ENCODE peak calls at places on chromosomes 4 and X, in eight cellular contexts. One of them, this sample, is unnamed.

GRCh38 chr4:34615315-34615714 is 1629.0 kb downstream of the ARAP2 start:
- DNase-seq in HepG2: no peak
- DNase-seq in ovary: no peak
- DNase-seq in tibial nerve: no peak
- DNase-seq in GM12878: no peak
- DNase-seq in stomach: no peak
- DNase-seq in upper lobe of left lung: no peak
- DNase-seq in transverse colon: no peak
- DNase-seq in this sample: no peak

GRCh38 chrX:47927212-47927611 is 76.6 kb downstream of the ZNF182 start:
- DNase-seq in tibial nerve: no peak
- DNase-seq in stomach: no peak
- DNase-seq in upper lobe of left lung: no peak
- DNase-seq in transverse colon: no peak
- DNase-seq in GM12878: no peak
- DNase-seq in HepG2: no peak
- DNase-seq in ovary: no peak
- DNase-seq in this sample: no peak

GRCh38 chr4:136810626-136811025 is 721.7 kb downstream of the PCDH18 start:
- DNase-seq in GM12878: no peak
- DNase-seq in HepG2: no peak
- DNase-seq in stomach: no peak
- DNase-seq in transverse colon: no peak
- DNase-seq in tibial nerve: no peak
- DNase-seq in ovary: no peak
- DNase-seq in upper lobe of left lung: no peak
- DNase-seq in this sample: no peak

GRCh38 chr4:185681604-185682003 is 130.4 kb downstream of the SORBS2 start:
- DNase-seq in HepG2: no peak
- DNase-seq in upper lobe of left lung: no peak
- DNase-seq in ovary: no peak
- DNase-seq in tibial nerve: no peak
- DNase-seq in transverse colon: no peak
- DNase-seq in stomach: no peak
- DNase-seq in GM12878: no peak
- DNase-seq in this sample: no peak

GRCh38 chr4:8373973-8374545 is 66.5 kb downstream of the ACOX3 start:
- DNase-seq in tibial nerve: no peak
- DNase-seq in transverse colon: no peak
- DNase-seq in upper lobe of left lung: no peak
- DNase-seq in HepG2: no peak
- DNase-seq in GM12878: no peak
- DNase-seq in stomach: no peak
- DNase-seq in ovary: no peak
- DNase-seq in this sample: no peak

GRCh38 chr4:81771721-81772120 is 300.0 kb upstream of the RASGEF1B start:
- DNase-seq in upper lobe of left lung: no peak
- DNase-seq in transverse colon: no peak
- DNase-seq in stomach: no peak
- DNase-seq in tibial nerve: no peak
- DNase-seq in GM12878: no peak
- DNase-seq in ovary: no peak
- DNase-seq in HepG2: no peak
- DNase-seq in this sample: no peak

GRCh38 chr4:174553828-174554227 is 31.5 kb upstream of the HPGD start:
- DNase-seq in stomach: no peak
- DNase-seq in tibial nerve: no peak
- DNase-seq in GM12878: no peak
- DNase-seq in HepG2: no peak
- DNase-seq in upper lobe of left lung: no peak
- DNase-seq in ovary: no peak
- DNase-seq in transverse colon: no peak
- DNase-seq in this sample: no peak

GRCh38 chr4:65954416-65954815 is 284.1 kb upstream of the EPHA5 start:
- DNase-seq in HepG2: no peak
- DNase-seq in ovary: no peak
- DNase-seq in tibial nerve: no peak
- DNase-seq in transverse colon: no peak
- DNase-seq in upper lobe of left lung: no peak
- DNase-seq in stomach: no peak
- DNase-seq in GM12878: no peak
- DNase-seq in this sample: no peak

DNA sequence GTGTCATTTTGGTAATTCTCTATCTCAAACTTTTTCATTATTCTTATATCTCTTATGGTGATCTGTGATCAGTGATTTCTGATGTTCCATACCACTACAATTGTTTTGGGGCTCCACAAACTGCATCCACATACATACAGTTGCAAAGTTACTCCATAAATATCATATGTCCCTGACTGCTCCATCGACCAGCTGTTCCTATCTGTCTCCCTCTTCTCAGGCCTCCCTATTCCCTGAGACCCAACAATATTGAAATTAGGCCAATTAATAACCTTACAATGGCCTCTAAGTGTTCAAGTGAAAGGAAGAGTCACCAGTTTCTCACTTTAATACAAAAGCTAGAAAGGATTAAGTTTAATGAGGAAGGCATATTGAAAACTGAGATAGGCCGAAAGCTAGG is 108.7 kb downstream of the ANAPC10 start:
- DNase-seq in HepG2: no peak
- DNase-seq in ovary: no peak
- DNase-seq in GM12878: no peak
- DNase-seq in transverse colon: no peak
- DNase-seq in upper lobe of left lung: no peak
- DNase-seq in tibial nerve: no peak
- DNase-seq in stomach: no peak
- DNase-seq in this sample: no peak
- TF ChIP-seq EP300 in HepG2: no peak
- TF ChIP-seq EP300 in ovary: no peak
- TF ChIP-seq EP300 in GM12878: no peak
- TF ChIP-seq EP300 in transverse colon: no peak
- TF ChIP-seq EP300 in upper lobe of left lung: no peak
- TF ChIP-seq EP300 in tibial nerve: no peak
- TF ChIP-seq EP300 in stomach: no peak
- TF ChIP-seq EP300 in this sample: no peak

DNA sequence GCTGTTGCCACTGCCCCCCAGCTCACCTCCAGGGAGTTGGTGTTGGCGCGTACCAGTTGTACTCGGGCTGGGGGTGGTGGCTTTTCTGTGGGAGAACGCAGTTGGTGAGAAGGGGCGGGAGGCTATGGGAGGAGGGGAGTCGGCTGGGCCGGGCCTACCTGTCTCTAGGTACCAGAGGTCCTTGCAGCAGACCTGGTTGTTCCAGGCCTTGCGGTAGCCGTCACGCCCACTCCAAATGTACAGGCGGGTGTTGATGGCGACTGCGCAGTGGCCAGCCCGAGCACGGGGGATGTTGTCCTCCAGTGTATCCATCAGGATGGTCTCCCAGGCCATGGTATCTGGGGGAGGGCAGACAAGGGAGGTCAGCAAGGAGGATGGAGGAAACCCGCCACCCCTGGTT is 11.5 kb downstream of the HCFC1 start:
- DNase-seq in HepG2: no peak
- DNase-seq in stomach: no peak
- DNase-seq in GM12878: no peak
- DNase-seq in transverse colon: no peak
- DNase-seq in ovary: no peak
- DNase-seq in tibial nerve: no peak
- DNase-seq in upper lobe of left lung: no peak
- DNase-seq in this sample: no peak
- H3K36me3 ChIP-seq in HepG2: peaks cover 82% of the 10 kb centered on the region
- H3K36me3 ChIP-seq in stomach: peaks cover 92% of the 10 kb centered on the region
- H3K36me3 ChIP-seq in GM12878: peaks cover 17% of the 10 kb centered on the region
- H3K36me3 ChIP-seq in transverse colon: no peaks in the 10 kb centered on the region
- H3K36me3 ChIP-seq in ovary: no peaks in the 10 kb centered on the region
- H3K36me3 ChIP-seq in tibial nerve: no peaks in the 10 kb centered on the region
- H3K36me3 ChIP-seq in upper lobe of left lung: peaks cover 93% of the 10 kb centered on the region
- H3K36me3 ChIP-seq in this sample: peaks cover 95% of the 10 kb centered on the region

DNA sequence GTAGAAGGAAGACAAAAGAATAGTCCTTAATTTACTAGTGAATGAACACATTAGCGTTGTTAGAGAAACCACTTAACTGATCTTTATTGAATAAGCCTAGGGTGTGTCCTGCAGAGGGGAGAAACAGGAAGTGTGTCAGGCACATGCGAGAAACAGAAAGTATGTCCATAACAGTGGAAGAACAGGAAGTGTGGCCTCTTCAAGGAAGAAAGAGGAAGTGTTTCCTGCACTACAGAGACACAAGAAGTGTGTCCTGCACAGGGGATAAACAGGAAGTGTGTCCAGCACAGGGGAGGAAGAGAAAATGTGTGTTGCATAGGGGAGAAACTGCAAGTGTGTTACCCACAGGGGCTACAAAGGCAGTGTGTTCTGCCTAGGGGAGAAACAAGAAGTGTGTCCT is 539.6 kb upstream of the PRKX start:
- DNase-seq in upper lobe of left lung: no peak
- DNase-seq in HepG2: no peak
- DNase-seq in stomach: no peak
- DNase-seq in GM12878: no peak
- DNase-seq in ovary: no peak
- DNase-seq in tibial nerve: no peak
- DNase-seq in transverse colon: no peak
- DNase-seq in this sample: no peak
- H3K4me3 ChIP-seq in upper lobe of left lung: no peak overlapping the region
- H3K4me3 ChIP-seq in HepG2: no peak overlapping the region
- H3K4me3 ChIP-seq in stomach: no peak overlapping the region
- H3K4me3 ChIP-seq in GM12878: no peak overlapping the region
- H3K4me3 ChIP-seq in ovary: no peak overlapping the region
- H3K4me3 ChIP-seq in tibial nerve: no peak overlapping the region
- H3K4me3 ChIP-seq in transverse colon: no peak overlapping the region
- H3K4me3 ChIP-seq in this sample: no peak overlapping the region

GRCh38 chr4:177367336-177367735 is 57.7 kb downstream of the NEIL3 start:
- DNase-seq in HepG2: peak; percentile 24
- DNase-seq in upper lobe of left lung: no peak
- DNase-seq in GM12878: no peak
- DNase-seq in tibial nerve: no peak
- DNase-seq in transverse colon: no peak
- DNase-seq in ovary: no peak
- DNase-seq in stomach: no peak
- DNase-seq in this sample: no peak

GRCh38 chr4:177375372-177375771 is 65.7 kb downstream of the NEIL3 start:
- DNase-seq in GM12878: no peak
- DNase-seq in HepG2: no peak
- DNase-seq in transverse colon: no peak
- DNase-seq in upper lobe of left lung: no peak
- DNase-seq in ovary: no peak
- DNase-seq in tibial nerve: no peak
- DNase-seq in stomach: no peak
- DNase-seq in this sample: no peak

GRCh38 chr4:177374966-177375365 is 65.3 kb downstream of the NEIL3 start:
- DNase-seq in stomach: no peak
- DNase-seq in upper lobe of left lung: peak; percentile 28
- DNase-seq in ovary: no peak
- DNase-seq in transverse colon: no peak
- DNase-seq in GM12878: no peak
- DNase-seq in tibial nerve: no peak
- DNase-seq in HepG2: no peak
- DNase-seq in this sample: no peak

GRCh38 chr4:177371452-177371851 is 61.8 kb downstream of the NEIL3 start:
- DNase-seq in transverse colon: no peak
- DNase-seq in GM12878: no peak
- DNase-seq in upper lobe of left lung: no peak
- DNase-seq in HepG2: no peak
- DNase-seq in tibial nerve: no peak
- DNase-seq in stomach: no peak
- DNase-seq in ovary: no peak
- DNase-seq in this sample: no peak

GRCh38 chr4:177369372-177369771 is 59.7 kb downstream of the NEIL3 start:
- DNase-seq in transverse colon: no peak
- DNase-seq in stomach: no peak
- DNase-seq in ovary: no peak
- DNase-seq in tibial nerve: no peak
- DNase-seq in GM12878: no peak
- DNase-seq in HepG2: no peak
- DNase-seq in upper lobe of left lung: no peak
- DNase-seq in this sample: no peak
- TF ChIP-seq EP300 in transverse colon: no peak
- TF ChIP-seq EP300 in stomach: no peak
- TF ChIP-seq EP300 in ovary: no peak
- TF ChIP-seq EP300 in tibial nerve: no peak
- TF ChIP-seq EP300 in GM12878: no peak
- TF ChIP-seq EP300 in HepG2: no peak
- TF ChIP-seq EP300 in upper lobe of left lung: no peak
- TF ChIP-seq EP300 in this sample: no peak

GRCh38 chr4:41025824-41026223 is 188.5 kb downstream of the APBB2 start:
- DNase-seq in GM12878: no peak
- DNase-seq in stomach: no peak
- DNase-seq in ovary: no peak
- DNase-seq in HepG2: no peak
- DNase-seq in tibial nerve: no peak
- DNase-seq in transverse colon: no peak
- DNase-seq in upper lobe of left lung: no peak
- DNase-seq in this sample: no peak
- H3K36me3 ChIP-seq in GM12878: no peaks in the 10 kb centered on the region
- H3K36me3 ChIP-seq in stomach: no peaks in the 10 kb centered on the region
- H3K36me3 ChIP-seq in ovary: no peaks in the 10 kb centered on the region
- H3K36me3 ChIP-seq in HepG2: no peaks in the 10 kb centered on the region
- H3K36me3 ChIP-seq in tibial nerve: no peaks in the 10 kb centered on the region
- H3K36me3 ChIP-seq in transverse colon: no peaks in the 10 kb centered on the region
- H3K36me3 ChIP-seq in upper lobe of left lung: no peaks in the 10 kb centered on the region
- H3K36me3 ChIP-seq in this sample: no peaks in the 10 kb centered on the region

GRCh38 chr4:100083289-100083688 is 107.0 kb downstream of the DDIT4L start:
- DNase-seq in HepG2: no peak
- DNase-seq in GM12878: no peak
- DNase-seq in upper lobe of left lung: no peak
- DNase-seq in stomach: no peak
- DNase-seq in ovary: no peak
- DNase-seq in tibial nerve: no peak
- DNase-seq in transverse colon: no peak
- DNase-seq in this sample: no peak
- H3K4me3 ChIP-seq in HepG2: no peak overlapping the region
- H3K4me3 ChIP-seq in GM12878: no peak overlapping the region
- H3K4me3 ChIP-seq in upper lobe of left lung: no peak overlapping the region
- H3K4me3 ChIP-seq in stomach: no peak overlapping the region
- H3K4me3 ChIP-seq in ovary: no peak overlapping the region
- H3K4me3 ChIP-seq in tibial nerve: no peak overlapping the region
- H3K4me3 ChIP-seq in transverse colon: no peak overlapping the region
- H3K4me3 ChIP-seq in this sample: no peak overlapping the region

This sample was measured in esophagus muscularis mucosa.